ENCODE peak calls at places on chromosomes 12 and 14, in five cellular contexts. H, W, Y, X and N are unnamed samples.
A peak's percentile ranks its signal among the peaks of the same experiment; 100 is the strongest.

GRCh38 chr12:92775416-92775815 is 72.6 kb downstream of the PLEKHG7 start:
- DNase-seq in H (no peak), X (no peak), W (no peak), Y (no peak), N (no peak)

GRCh38 chr12:13204428-13204827 is 7.9 kb downstream of the EMP1 start:
- DNase-seq in H (no peak), X (no peak), W (no peak), Y (no peak), N (no peak)

GRCh38 chr14:68986926-68987652 is 8.0 kb upstream of the ACTN1 start:
- DNase-seq in W (no peak), X (no peak), Y (no peak), H (no peak), N (no peak)

GRCh38 chr14:25381498-25381897 is 331.6 kb upstream of the STXBP6 start:
- DNase-seq in Y (peak; percentile 41), X (no peak), W (no peak), H (peak; percentile 12), N (no peak)

GRCh38 chr14:87494010-87494409 is 499.0 kb downstream of the GALC start:
- DNase-seq in W (no peak), Y (no peak), H (peak; percentile 7), X (no peak), N (no peak)

GRCh38 chr12:57135487-57135886 is 7.2 kb downstream of the LRP1 start:
- DNase-seq in H (no peak), Y (no peak), X (no peak), W (no peak), N (no peak)

GRCh38 chr14:64060648-64061096 is 207.9 kb downstream of the SYNE2 start:
- DNase-seq in H (peak; percentile 34), X (peak; percentile 6), W (no peak), Y (peak; percentile 15), N (peak; percentile 82)

GRCh38 chr12:30989754-30990153 is 63.2 kb downstream of the TSPAN11 start:
- DNase-seq in W (no peak), Y (peak; percentile 39), X (peak; percentile 33), H (peak; percentile 41), N (peak; percentile 76)

GRCh38 chr14:69708586-69709169 is 58.3 kb upstream of the SRSF5 start:
- DNase-seq in H (peak; percentile 40), Y (peak; percentile 41), W (no peak), X (no peak), N (no peak)

GRCh38 chr12:51923506-51924365 is 16.4 kb downstream of the ACVRL1 start:
- DNase-seq in H (no peak), W (no peak), X (peak; percentile 70), Y (no peak), N (peak; percentile 93)

GRCh38 chr12:130013771-130014484 is 110.1 kb upstream of the TMEM132D start:
- DNase-seq in X (peak; percentile 72), H (peak; percentile 56), Y (peak; percentile 26), W (no peak), N (peak; percentile 62)

GRCh38 chr12:77433799-77434198 is 368.4 kb upstream of the E2F7 start:
- DNase-seq in Y (no peak), X (no peak), H (no peak), W (no peak), N (no peak)

GRCh38 chr12:87930033-87930432 is 99.2 kb downstream of the C12orf50 start:
- DNase-seq in Y (no peak), X (no peak), W (no peak), H (no peak), N (no peak)

GRCh38 chr14:43872752-43873655 is 634.1 kb downstream of the FSCB start:
- DNase-seq in X (no peak), W (no peak), Y (peak; percentile 1), H (no peak), N (no peak)

GRCh38 chr14:104869669-104870367 is 4.8 kb downstream of the CEP170B start:
- DNase-seq in X (no peak), Y (no peak), H (no peak), W (no peak), N (no peak)

GRCh38 chr14:104328607-104329006 is 190.2 kb downstream of the KIF26A start:
- DNase-seq in X (no peak), H (no peak), Y (no peak), W (no peak), N (no peak)

GRCh38 chr12:3972576-3972975 is 99.4 kb upstream of the PARP11 start:
- DNase-seq in Y (no peak), W (no peak), X (no peak), H (no peak), N (no peak)

GRCh38 chr14:81946808-81947798 is 413.4 kb upstream of the SEL1L start:
- DNase-seq in Y (no peak), W (no peak), H (no peak), X (no peak), N (no peak)

GRCh38 chr14:94372021-94372605 is 16.3 kb downstream of the SERPINA1 start:
- DNase-seq in Y (no peak), H (no peak), W (no peak), X (no peak), N (peak; percentile 74)

GRCh38 chr12:62082448-62082847 is 177.8 kb upstream of the USP15 start:
- DNase-seq in H (no peak), Y (no peak), W (no peak), X (no peak), N (no peak)

GRCh38 chr12:97396989-97397388 is 65.6 kb upstream of the RMST start:
- DNase-seq in X (no peak), Y (no peak), H (no peak), W (no peak), N (peak; percentile 50)

GRCh38 chr12:62123721-62124203 is 136.4 kb upstream of the USP15 start:
- DNase-seq in H (peak; percentile 72), W (no peak), X (peak; percentile 33), Y (peak; percentile 31), N (peak; percentile 56)

GRCh38 chr12:5691943-5692342 is 253.1 kb downstream of the ANO2 start:
- DNase-seq in X (no peak), Y (no peak), H (no peak), W (no peak), N (no peak)

GRCh38 chr12:114340231-114340630 is 65.7 kb downstream of the TBX5 start:
- DNase-seq in Y (no peak), H (no peak), X (no peak), W (no peak), N (no peak)

GRCh38 chr12:17416748-17417147 is 673.2 kb downstream of the RERGL start:
- DNase-seq in X (no peak), Y (no peak), H (no peak), W (no peak), N (no peak)

GRCh38 chr12:31732926-31733548 is 4.2 kb upstream of the AMN1 start:
- DNase-seq in H (peak; percentile 96), X (peak; percentile 62), Y (peak; percentile 70), W (peak; percentile 64), N (no peak)

GRCh38 chr12:58433969-58434368 is 486.3 kb downstream of the LRIG3 start:
- DNase-seq in H (no peak), X (no peak), W (no peak), Y (no peak), N (no peak)

GRCh38 chr12:54033106-54033979 is 493 bp downstream of the HOXC5 start:
- DNase-seq in W (no peak), H (peak; percentile 53), Y (peak; percentile 4), X (no peak), N (no peak)

GRCh38 chr12:22229652-22230279 is 104.7 kb downstream of the ST8SIA1 start:
- DNase-seq in Y (peak; percentile 7), X (no peak), H (peak; percentile 52), W (no peak), N (no peak)

GRCh38 chr12:11040162-11040561 is 9.0 kb upstream of the TAS2R31 start:
- DNase-seq in H (no peak), Y (no peak), W (no peak), X (no peak), N (no peak)

GRCh38 chr12:58602179-58602578 is 318.1 kb downstream of the LRIG3 start:
- DNase-seq in X (no peak), H (no peak), W (no peak), Y (no peak), N (no peak)

GRCh38 chr12:122888232-122888752 is 7.6 kb downstream of the VPS37B start:
- DNase-seq in W (no peak), Y (peak; percentile 78), X (peak; percentile 45), H (peak; percentile 84), N (no peak)

GRCh38 chr14:54549862-54550261 is 17.1 kb upstream of the SAMD4A start:
- DNase-seq in H (no peak), Y (no peak), X (no peak), W (no peak), N (no peak)

GRCh38 chr12:6828671-6829531 is 694 bp downstream of the P3H3 start:
- DNase-seq in Y (no peak), W (no peak), H (peak; percentile 47), X (peak; percentile 51), N (no peak)
- TF ChIP-seq POLR2A in Y (no peak), W (peak; percentile 57), H (no peak), X (peak; percentile 63), N (no peak)

DNA sequence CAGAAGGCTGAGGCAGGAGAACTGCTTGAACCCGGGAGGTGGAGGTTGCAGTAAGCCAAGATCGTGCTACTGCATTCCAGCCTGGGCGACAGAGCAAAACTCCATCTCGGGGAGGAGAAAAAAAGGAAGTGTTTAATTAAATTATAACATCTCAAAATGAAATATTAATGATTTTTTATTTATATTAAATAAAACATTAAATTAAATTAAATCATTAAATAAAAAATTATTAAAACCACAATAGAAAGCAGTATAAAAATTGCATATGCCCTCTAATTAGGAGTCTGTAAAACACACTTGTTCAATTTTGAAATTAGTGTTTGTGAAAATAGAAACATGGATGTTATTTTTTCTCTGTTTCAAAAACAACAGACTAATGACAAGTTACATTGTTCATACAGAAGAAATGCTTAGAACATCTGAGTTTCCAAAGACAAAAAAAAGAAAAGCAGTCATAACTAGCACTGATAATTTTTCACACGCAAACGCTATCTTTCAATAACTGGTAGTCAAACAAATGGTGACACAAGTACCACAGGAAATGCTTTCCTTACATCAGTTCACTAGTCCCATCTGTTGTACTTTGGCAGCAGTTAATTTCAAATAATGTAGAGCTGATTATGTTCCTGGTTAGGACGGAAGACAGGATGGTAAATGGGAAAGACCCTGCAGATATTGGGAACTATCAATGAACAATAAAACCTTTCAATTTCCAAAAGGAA is 54.9 kb downstream of the HECTD4 start:
- DNase-seq in H (no peak), X (no peak), Y (no peak), W (no peak), N (no peak)
- TF ChIP-seq HDAC2 in H (no peak), X (no peak), Y (no peak), W (no peak), N (no peak)

GRCh38 chr14:105913221-105913620 is 386.8 kb downstream of the TMEM121 start:
- DNase-seq in W (no peak), H (no peak), Y (no peak), X (no peak), N (no peak)
- TF ChIP-seq POLR2A in W (no peak), H (no peak), Y (no peak), X (no peak), N (no peak)

DNA sequence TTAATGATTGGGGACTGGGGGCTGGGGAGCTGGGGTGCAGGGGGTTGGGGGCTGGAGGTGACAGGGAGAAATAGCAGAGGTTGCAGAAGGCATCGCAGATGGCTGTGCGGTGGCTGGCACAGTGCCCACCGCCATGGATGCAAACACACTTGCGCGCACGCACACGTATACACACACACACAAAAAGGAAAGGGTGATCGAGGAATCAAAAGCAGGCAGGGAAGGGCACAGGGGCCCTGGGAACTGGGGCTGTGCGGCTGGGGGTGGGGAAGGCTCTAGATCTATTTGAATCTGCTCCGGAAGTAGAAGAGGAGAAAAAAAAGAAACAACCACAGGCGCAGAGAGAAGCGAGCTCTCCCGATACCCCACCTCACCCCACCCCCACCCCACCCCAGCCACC is 39.4 kb downstream of the ZFHX2 start:
- DNase-seq in W (no peak), X (no peak), Y (no peak), H (no peak), N (no peak)
- TF ChIP-seq HDAC2 in W (no peak), X (no peak), Y (no peak), H (no peak), N (no peak)

GRCh38 chr14:22589096-22589839 is at the start of gene DAD1:
- DNase-seq in H (peak; percentile 99), W (peak; percentile 100), X (peak; percentile 99), Y (peak; percentile 100), N (peak; percentile 99)
- TF ChIP-seq POLR2A in H (peak; percentile 89), W (peak; percentile 98), X (peak; percentile 91), Y (peak; percentile 97), N (peak; percentile 9)